ENCODE peak calls at places on chromosomes 3 and 15, in eight cellular contexts. One of them, this sample, is unnamed.

GRCh38 chr15:87129916-87130315 is 1050.2 kb downstream of the AGBL1 start:
- DNase-seq in A549: no peak
- DNase-seq in breast epithelium: no peak
- DNase-seq in adrenal gland: no peak
- DNase-seq in spleen: no peak
- DNase-seq in Peyer's patch: no peak
- DNase-seq in HepG2: no peak
- DNase-seq in testis: no peak
- DNase-seq in this sample: no peak

GRCh38 chr3:13927295-13927694 is 47.4 kb upstream of the WNT7A start:
- DNase-seq in A549: peak; percentile 13
- DNase-seq in breast epithelium: no peak
- DNase-seq in adrenal gland: no peak
- DNase-seq in spleen: no peak
- DNase-seq in Peyer's patch: no peak
- DNase-seq in HepG2: peak; percentile 6
- DNase-seq in testis: no peak
- DNase-seq in this sample: no peak

GRCh38 chr3:183498634-183499033 is 56.9 kb downstream of the KLHL6 start:
- DNase-seq in A549: no peak
- DNase-seq in breast epithelium: no peak
- DNase-seq in adrenal gland: no peak
- DNase-seq in spleen: no peak
- DNase-seq in Peyer's patch: no peak
- DNase-seq in HepG2: peak; percentile 16
- DNase-seq in testis: no peak
- DNase-seq in this sample: no peak

GRCh38 chr15:66997212-66997611 is 68.2 kb upstream of the SMAD3 start:
- DNase-seq in A549: no peak
- DNase-seq in breast epithelium: no peak
- DNase-seq in adrenal gland: no peak
- DNase-seq in spleen: no peak
- DNase-seq in Peyer's patch: no peak
- DNase-seq in HepG2: no peak
- DNase-seq in testis: no peak
- DNase-seq in this sample: no peak

GRCh38 chr15:74326759-74327158 is 40.7 kb downstream of the CYP11A1 start:
- DNase-seq in A549: no peak
- DNase-seq in breast epithelium: no peak
- DNase-seq in adrenal gland: peak; percentile 85
- DNase-seq in spleen: peak; percentile 82
- DNase-seq in Peyer's patch: no peak
- DNase-seq in HepG2: no peak
- DNase-seq in testis: peak; percentile 90
- DNase-seq in this sample: no peak

GRCh38 chr15:25605171-25605570 is 166.3 kb upstream of the UBE3A start:
- DNase-seq in A549: no peak
- DNase-seq in breast epithelium: no peak
- DNase-seq in adrenal gland: no peak
- DNase-seq in spleen: no peak
- DNase-seq in Peyer's patch: no peak
- DNase-seq in HepG2: no peak
- DNase-seq in testis: no peak
- DNase-seq in this sample: no peak

GRCh38 chr3:39780352-39780751 is 29.1 kb upstream of the MYRIP start:
- DNase-seq in A549: no peak
- DNase-seq in breast epithelium: no peak
- DNase-seq in adrenal gland: no peak
- DNase-seq in spleen: no peak
- DNase-seq in Peyer's patch: no peak
- DNase-seq in HepG2: no peak
- DNase-seq in testis: peak; percentile 21
- DNase-seq in this sample: no peak

GRCh38 chr3:111253733-111254132 is 182.1 kb downstream of the NECTIN3 start:
- DNase-seq in A549: no peak
- DNase-seq in breast epithelium: no peak
- DNase-seq in adrenal gland: no peak
- DNase-seq in spleen: no peak
- DNase-seq in Peyer's patch: no peak
- DNase-seq in HepG2: no peak
- DNase-seq in testis: no peak
- DNase-seq in this sample: no peak

GRCh38 chr15:91118796-91119590 is 18.9 kb downstream of the SV2B start:
- DNase-seq in A549: no peak
- DNase-seq in breast epithelium: no peak
- DNase-seq in adrenal gland: no peak
- DNase-seq in spleen: no peak
- DNase-seq in Peyer's patch: no peak
- DNase-seq in HepG2: no peak
- DNase-seq in testis: no peak
- DNase-seq in this sample: no peak

GRCh38 chr15:77409259-77410156 is 10.4 kb downstream of the PEAK1 start:
- DNase-seq in A549: no peak
- DNase-seq in breast epithelium: no peak
- DNase-seq in adrenal gland: no peak
- DNase-seq in spleen: no peak
- DNase-seq in Peyer's patch: no peak
- DNase-seq in HepG2: no peak
- DNase-seq in testis: no peak
- DNase-seq in this sample: no peak

GRCh38 chr3:78728406-78729145 is 1039.2 kb downstream of the ROBO1 start:
- DNase-seq in A549: peak; percentile 21
- DNase-seq in breast epithelium: no peak
- DNase-seq in adrenal gland: peak; percentile 63
- DNase-seq in spleen: no peak
- DNase-seq in Peyer's patch: peak; percentile 51
- DNase-seq in HepG2: no peak
- DNase-seq in testis: peak; percentile 84
- DNase-seq in this sample: peak; percentile 82

GRCh38 chr3:116388867-116389385 is 56.4 kb downstream of the LSAMP start:
- DNase-seq in A549: no peak
- DNase-seq in breast epithelium: no peak
- DNase-seq in adrenal gland: no peak
- DNase-seq in spleen: no peak
- DNase-seq in Peyer's patch: no peak
- DNase-seq in HepG2: no peak
- DNase-seq in testis: no peak
- DNase-seq in this sample: no peak

GRCh38 chr3:134517796-134518195 is 31.9 kb downstream of the CEP63 start:
- DNase-seq in A549: no peak
- DNase-seq in breast epithelium: no peak
- DNase-seq in adrenal gland: no peak
- DNase-seq in spleen: no peak
- DNase-seq in Peyer's patch: no peak
- DNase-seq in HepG2: no peak
- DNase-seq in testis: no peak
- DNase-seq in this sample: no peak

GRCh38 chr3:190883973-190884832 is 21.7 kb upstream of the GMNC start:
- DNase-seq in A549: peak; percentile 54
- DNase-seq in breast epithelium: no peak
- DNase-seq in adrenal gland: peak; percentile 40
- DNase-seq in spleen: no peak
- DNase-seq in Peyer's patch: no peak
- DNase-seq in HepG2: peak; percentile 53
- DNase-seq in testis: peak; percentile 63
- DNase-seq in this sample: peak; percentile 44

GRCh38 chr15:100671858-100672543 is 69.6 kb downstream of the ASB7 start:
- DNase-seq in A549: peak; percentile 69
- DNase-seq in breast epithelium: no peak
- DNase-seq in adrenal gland: no peak
- DNase-seq in spleen: peak; percentile 32
- DNase-seq in Peyer's patch: no peak
- DNase-seq in HepG2: peak; percentile 33
- DNase-seq in testis: no peak
- DNase-seq in this sample: no peak

GRCh38 chr3:159191454-159191853 is 389.6 kb downstream of the MFSD1 start:
- DNase-seq in A549: peak; percentile 33
- DNase-seq in breast epithelium: no peak
- DNase-seq in adrenal gland: no peak
- DNase-seq in spleen: no peak
- DNase-seq in Peyer's patch: no peak
- DNase-seq in HepG2: no peak
- DNase-seq in testis: no peak
- DNase-seq in this sample: no peak

GRCh38 chr3:128556384-128556783 is 63.4 kb upstream of the GATA2 start:
- DNase-seq in A549: no peak
- DNase-seq in breast epithelium: no peak
- DNase-seq in adrenal gland: no peak
- DNase-seq in spleen: no peak
- DNase-seq in Peyer's patch: peak; percentile 43
- DNase-seq in HepG2: no peak
- DNase-seq in testis: no peak
- DNase-seq in this sample: no peak

DNA sequence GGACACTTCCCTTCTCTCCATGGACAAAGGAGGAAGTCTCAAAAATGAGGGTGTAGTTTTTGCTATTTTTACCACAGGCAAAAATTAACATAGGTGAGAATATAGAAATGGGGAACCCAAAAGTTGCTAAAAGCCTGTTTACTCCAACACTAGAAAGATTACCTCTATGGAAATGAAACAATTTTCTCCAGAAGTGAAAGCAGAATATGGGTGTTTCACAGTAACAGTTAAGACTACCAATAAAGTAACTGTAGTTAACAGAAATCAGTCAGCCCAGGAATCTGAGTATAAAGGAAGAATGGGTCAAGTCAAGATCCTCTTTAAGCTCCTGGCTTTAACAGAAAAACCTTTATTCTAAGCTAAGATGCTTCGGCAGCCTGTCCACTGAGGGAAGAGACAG is 9.3 kb downstream of the TRA2B start:
- DNase-seq in A549: no peak
- DNase-seq in breast epithelium: no peak
- DNase-seq in adrenal gland: no peak
- DNase-seq in spleen: no peak
- DNase-seq in Peyer's patch: no peak
- DNase-seq in HepG2: no peak
- DNase-seq in testis: no peak
- DNase-seq in this sample: no peak
- H3K4me3 ChIP-seq in A549: no peak overlapping the region
- H3K4me3 ChIP-seq in breast epithelium: no peak overlapping the region
- H3K4me3 ChIP-seq in adrenal gland: peak overlapping the region; percentile 21
- H3K4me3 ChIP-seq in spleen: no peak overlapping the region
- H3K4me3 ChIP-seq in Peyer's patch: peak overlapping the region; percentile 4
- H3K4me3 ChIP-seq in HepG2: no peak overlapping the region
- H3K4me3 ChIP-seq in testis: no peak overlapping the region
- H3K4me3 ChIP-seq in this sample: no peak overlapping the region

GRCh38 chr3:73389104-73389809 is 235.5 kb downstream of the PDZRN3 start:
- DNase-seq in A549: no peak
- DNase-seq in breast epithelium: no peak
- DNase-seq in adrenal gland: no peak
- DNase-seq in spleen: no peak
- DNase-seq in Peyer's patch: no peak
- DNase-seq in HepG2: no peak
- DNase-seq in testis: no peak
- DNase-seq in this sample: no peak
- TF ChIP-seq POLR2A in A549: no peak
- TF ChIP-seq POLR2A in breast epithelium: no peak
- TF ChIP-seq POLR2A in adrenal gland: no peak
- TF ChIP-seq POLR2A in spleen: no peak
- TF ChIP-seq POLR2A in Peyer's patch: no peak
- TF ChIP-seq POLR2A in HepG2: no peak
- TF ChIP-seq POLR2A in testis: no peak
- TF ChIP-seq POLR2A in this sample: no peak

GRCh38 chr15:79527821-79528220 is 95.7 kb downstream of the MINAR1 start:
- DNase-seq in A549: no peak
- DNase-seq in breast epithelium: no peak
- DNase-seq in adrenal gland: no peak
- DNase-seq in spleen: no peak
- DNase-seq in Peyer's patch: no peak
- DNase-seq in HepG2: no peak
- DNase-seq in testis: no peak
- DNase-seq in this sample: no peak

GRCh38 chr15:79524531-79524930 is 92.4 kb downstream of the MINAR1 start:
- DNase-seq in A549: no peak
- DNase-seq in breast epithelium: no peak
- DNase-seq in adrenal gland: no peak
- DNase-seq in spleen: no peak
- DNase-seq in Peyer's patch: no peak
- DNase-seq in HepG2: no peak
- DNase-seq in testis: no peak
- DNase-seq in this sample: no peak

DNA sequence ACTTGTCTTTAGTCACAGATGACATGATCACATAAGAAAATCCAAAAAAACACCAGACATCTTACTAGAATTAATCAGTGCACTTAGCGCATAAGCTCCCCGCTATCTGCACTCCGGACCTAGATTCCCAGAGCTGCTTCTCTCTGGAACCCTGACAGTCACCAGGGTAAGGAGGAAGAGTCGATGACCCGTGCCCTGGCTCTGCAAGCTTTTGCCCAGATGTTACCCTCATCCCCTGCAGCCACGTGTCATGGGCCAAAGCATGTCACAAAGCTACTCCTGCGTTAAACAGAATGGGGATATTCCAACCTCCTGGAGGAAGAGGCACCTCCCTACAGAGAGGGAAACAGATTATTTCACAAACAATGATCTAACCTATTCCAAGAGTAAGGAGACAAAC is 97.3 kb downstream of the MINAR1 start:
- DNase-seq in A549: no peak
- DNase-seq in breast epithelium: no peak
- DNase-seq in adrenal gland: no peak
- DNase-seq in spleen: no peak
- DNase-seq in Peyer's patch: no peak
- DNase-seq in HepG2: no peak
- DNase-seq in testis: no peak
- DNase-seq in this sample: no peak
- H3K4me3 ChIP-seq in A549: no peak overlapping the region
- H3K4me3 ChIP-seq in breast epithelium: no peak overlapping the region
- H3K4me3 ChIP-seq in adrenal gland: no peak overlapping the region
- H3K4me3 ChIP-seq in spleen: no peak overlapping the region
- H3K4me3 ChIP-seq in Peyer's patch: no peak overlapping the region
- H3K4me3 ChIP-seq in HepG2: no peak overlapping the region
- H3K4me3 ChIP-seq in testis: no peak overlapping the region
- H3K4me3 ChIP-seq in this sample: no peak overlapping the region

GRCh38 chr15:55914446-55914845 is 79.0 kb downstream of the NEDD4 start:
- DNase-seq in A549: no peak
- DNase-seq in breast epithelium: no peak
- DNase-seq in adrenal gland: no peak
- DNase-seq in spleen: no peak
- DNase-seq in Peyer's patch: no peak
- DNase-seq in HepG2: no peak
- DNase-seq in testis: no peak
- DNase-seq in this sample: no peak

GRCh38 chr15:55917881-55918296 is 75.5 kb downstream of the NEDD4 start:
- DNase-seq in A549: peak; percentile 91
- DNase-seq in breast epithelium: no peak
- DNase-seq in adrenal gland: no peak
- DNase-seq in spleen: no peak
- DNase-seq in Peyer's patch: no peak
- DNase-seq in HepG2: peak; percentile 58
- DNase-seq in testis: peak; percentile 28
- DNase-seq in this sample: peak; percentile 12

GRCh38 chr15:55915221-55915620 is 78.2 kb downstream of the NEDD4 start:
- DNase-seq in A549: no peak
- DNase-seq in breast epithelium: no peak
- DNase-seq in adrenal gland: no peak
- DNase-seq in spleen: no peak
- DNase-seq in Peyer's patch: no peak
- DNase-seq in HepG2: no peak
- DNase-seq in testis: no peak
- DNase-seq in this sample: no peak

GRCh38 chr15:55915876-55916567 is 77.4 kb downstream of the NEDD4 start:
- DNase-seq in A549: no peak
- DNase-seq in breast epithelium: no peak
- DNase-seq in adrenal gland: no peak
- DNase-seq in spleen: no peak
- DNase-seq in Peyer's patch: no peak
- DNase-seq in HepG2: no peak
- DNase-seq in testis: no peak
- DNase-seq in this sample: no peak

GRCh38 chr15:55916666-55917409 is 76.6 kb downstream of the NEDD4 start:
- DNase-seq in A549: peak; percentile 57
- DNase-seq in breast epithelium: no peak
- DNase-seq in adrenal gland: no peak
- DNase-seq in spleen: no peak
- DNase-seq in Peyer's patch: no peak
- DNase-seq in HepG2: no peak
- DNase-seq in testis: no peak
- DNase-seq in this sample: peak; percentile 48
- TF ChIP-seq POLR2A in A549: no peak
- TF ChIP-seq POLR2A in breast epithelium: no peak
- TF ChIP-seq POLR2A in adrenal gland: no peak
- TF ChIP-seq POLR2A in spleen: no peak
- TF ChIP-seq POLR2A in Peyer's patch: no peak
- TF ChIP-seq POLR2A in HepG2: no peak
- TF ChIP-seq POLR2A in testis: no peak
- TF ChIP-seq POLR2A in this sample: peak; percentile 81